ENCODE peak calls at places on chromosomes 11 and 22, in four cellular contexts. G is coronary artery, W is psoas muscle, F is RWPE1. C is an unnamed sample.

GRCh38 chr11:107783121-107783520 is 71.3 kb upstream of the SLN start:
- DNase-seq in G (no peak), F (no peak), W (no peak), C (no peak)

GRCh38 chr11:71206186-71206585 is 46.2 kb downstream of the SHANK2 start:
- DNase-seq in W (no peak), F (no peak), G (no peak), C (no peak)

GRCh38 chr11:6022954-6023353 is 7.6 kb downstream of the OR56A1 start:
- DNase-seq in G (no peak), F (peak), W (no peak), C (no peak)

GRCh38 chr11:86060544-86060943 is 8.3 kb downstream of the PICALM start:
- DNase-seq in F (no peak), G (no peak), W (no peak), C (no peak)

GRCh38 chr11:64762916-64763803 is 3.4 kb upstream of the PYGM start:
- DNase-seq in F (no peak), W (peak), G (peak), C (no peak)

GRCh38 chr22:25970348-25970995 is 198.8 kb upstream of the SEZ6L start:
- DNase-seq in F (no peak), G (no peak), W (peak), C (no peak)

GRCh38 chr22:27438271-27438980 is 363.1 kb downstream of the MN1 start:
- DNase-seq in G (no peak), W (no peak), F (no peak), C (no peak)

GRCh38 chr11:64489831-64490441 is 101.1 kb upstream of the SLC22A12 start:
- DNase-seq in G (no peak), F (peak), W (peak), C (peak)

GRCh38 chr11:133945087-133945974 is 11.4 kb downstream of the IGSF9B start:
- DNase-seq in G (no peak), W (peak), F (no peak), C (no peak)

GRCh38 chr11:122661182-122661945 is 5.8 kb downstream of the UBASH3B start:
- DNase-seq in G (no peak), F (peak), W (no peak), C (no peak)

GRCh38 chr11:1041471-1041870 is 5.0 kb upstream of the MUC6 start:
- DNase-seq in G (no peak), F (peak), W (peak), C (no peak)

GRCh38 chr22:30211124-30211820 is 35.3 kb downstream of the LIF start:
- DNase-seq in W (no peak), F (no peak), G (no peak), C (no peak)

GRCh38 chr22:22957090-22957489 is 69.5 kb downstream of the IGLL5 start:
- DNase-seq in F (no peak), G (peak), W (no peak), C (no peak)

GRCh38 chr22:29517215-29517908 is 36.2 kb downstream of the THOC5 start:
- DNase-seq in W (no peak), F (no peak), G (no peak), C (no peak)

GRCh38 chr11:79170289-79170688 is 270.5 kb downstream of the TENM4 start:
- DNase-seq in W (no peak), F (no peak), G (no peak), C (no peak)

GRCh38 chr11:106249857-106250256 is 172.4 kb downstream of the AASDHPPT start:
- DNase-seq in W (no peak), F (no peak), G (no peak), C (no peak)

GRCh38 chr11:95915051-95915450 is 8.9 kb downstream of the MTMR2 start:
- DNase-seq in W (no peak), F (no peak), G (no peak), C (no peak)

GRCh38 chr11:114171257-114172054 is 111.9 kb downstream of the ZBTB16 start:
- DNase-seq in G (peak), W (peak), F (no peak), C (no peak)

GRCh38 chr11:131579932-131580387 is 209.5 kb downstream of the NTM start:
- DNase-seq in F (peak), G (no peak), W (peak), C (no peak)

GRCh38 chr11:123451183-123451907 is 21.3 kb downstream of the GRAMD1B start:
- DNase-seq in W (no peak), G (no peak), F (no peak), C (no peak)

GRCh38 chr11:75939992-75940391 is 125.0 kb downstream of the UVRAG start:
- DNase-seq in F (no peak), G (no peak), W (no peak), C (no peak)

GRCh38 chr11:123357353-123357989 is 72.6 kb upstream of the GRAMD1B start:
- DNase-seq in F (no peak), W (no peak), G (no peak), C (no peak)

GRCh38 chr22:22754268-22754657 is 109.8 kb downstream of the GGTLC2 start:
- DNase-seq in W (no peak), F (no peak), G (peak), C (no peak)

GRCh38 chr11:77724639-77725038 is 87.0 kb upstream of the CLNS1A start:
- DNase-seq in G (no peak), W (no peak), F (no peak), C (no peak)

GRCh38 chr11:113862430-113862829 is 12.9 kb downstream of the USP28 start:
- DNase-seq in W (no peak), G (no peak), F (peak), C (no peak)

GRCh38 chr11:69939551-69940245 is 120.5 kb upstream of the FGF3 start:
- DNase-seq in G (peak), W (no peak), F (no peak), C (no peak)

GRCh38 chr11:28835790-28836189 is 727.6 kb downstream of the METTL15 start:
- DNase-seq in W (no peak), F (no peak), G (no peak), C (no peak)

GRCh38 chr11:65427691-65428577 is 5.3 kb downstream of the NEAT1 start:
- DNase-seq in F (no peak), W (peak), G (peak), C (peak)

GRCh38 chr22:19579113-19579811 is 55.1 kb upstream of the CLDN5 start:
- DNase-seq in W (no peak), F (no peak), G (no peak), C (no peak)

GRCh38 chr11:102451693-102452460 is 688 bp downstream of the TMEM123 start:
- DNase-seq in G (no peak), W (peak), F (peak), C (no peak)

GRCh38 chr22:28243539-28243938 is 324.5 kb upstream of the PITPNB start:
- DNase-seq in F (no peak), W (no peak), G (no peak), C (no peak)

GRCh38 chr22:31227186-31227585 is 15.1 kb downstream of the LIMK2 start:
- DNase-seq in G (no peak), W (no peak), F (no peak), C (no peak)

GRCh38 chr11:85590848-85591483 is 36.2 kb downstream of the DLG2 start:
- DNase-seq in G (no peak), W (no peak), F (peak), C (no peak)

GRCh38 chr11:122938557-122938956 is 43.1 kb downstream of the BSX start:
- DNase-seq in W (no peak), F (no peak), G (no peak), C (no peak)

GRCh38 chr22:31944700-31945477 is 554 bp downstream of the YWHAH start:
- DNase-seq in F (peak), W (peak), G (peak), C (no peak)

DNA sequence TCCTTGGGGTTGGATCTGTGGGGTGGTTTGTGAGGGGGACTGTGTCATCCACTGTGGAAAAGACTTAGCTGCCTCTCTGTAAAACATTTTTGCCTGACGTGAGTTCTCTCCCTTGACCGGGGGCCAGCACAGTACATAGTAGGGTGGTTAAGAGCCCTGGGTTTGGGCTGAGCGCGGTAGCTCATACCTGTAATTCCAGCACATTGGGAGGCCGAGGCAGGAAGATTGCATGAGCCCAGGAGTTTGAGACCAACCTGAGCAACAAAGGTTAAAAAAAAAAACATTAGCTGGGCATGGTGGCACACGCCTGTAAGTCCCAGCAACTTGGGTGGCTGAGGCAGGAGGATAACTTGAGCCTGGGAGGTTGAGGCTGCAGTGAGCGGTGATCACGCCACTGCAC is 74.7 kb upstream of the WNT7B start:
- DNase-seq in W (no peak), G (no peak), F (no peak), C (no peak)
- H3K27ac ChIP-seq in W (peak), G (peak), F (peak), C (peak)

GRCh38 chr11:26144309-26144690 is 187.6 kb upstream of the ANO3 start:
- DNase-seq in W (no peak), F (no peak), G (no peak), C (no peak)

GRCh38 chr11:26149585-26149984 is 182.3 kb upstream of the ANO3 start:
- DNase-seq in F (no peak), W (peak), G (no peak), C (no peak)

GRCh38 chr11:26143553-26144308 is 188.2 kb upstream of the ANO3 start:
- DNase-seq in F (no peak), W (no peak), G (no peak), C (no peak)
- H3K27ac ChIP-seq in F (no peak), W (no peak), G (no peak), C (no peak)

GRCh38 chr11:13166036-13166435 is 111.6 kb upstream of the BMAL1 start:
- DNase-seq in F (no peak), W (no peak), G (no peak), C (no peak)
- H3K27ac ChIP-seq in F (no peak), W (no peak), G (no peak), C (no peak)

GRCh38 chr22:48616656-48617055 is 1211.0 kb downstream of the BRD1 start:
- DNase-seq in G (no peak), F (no peak), W (no peak), C (no peak)
- H3K27ac ChIP-seq in G (no peak), F (no peak), W (no peak), C (no peak)

DNA sequence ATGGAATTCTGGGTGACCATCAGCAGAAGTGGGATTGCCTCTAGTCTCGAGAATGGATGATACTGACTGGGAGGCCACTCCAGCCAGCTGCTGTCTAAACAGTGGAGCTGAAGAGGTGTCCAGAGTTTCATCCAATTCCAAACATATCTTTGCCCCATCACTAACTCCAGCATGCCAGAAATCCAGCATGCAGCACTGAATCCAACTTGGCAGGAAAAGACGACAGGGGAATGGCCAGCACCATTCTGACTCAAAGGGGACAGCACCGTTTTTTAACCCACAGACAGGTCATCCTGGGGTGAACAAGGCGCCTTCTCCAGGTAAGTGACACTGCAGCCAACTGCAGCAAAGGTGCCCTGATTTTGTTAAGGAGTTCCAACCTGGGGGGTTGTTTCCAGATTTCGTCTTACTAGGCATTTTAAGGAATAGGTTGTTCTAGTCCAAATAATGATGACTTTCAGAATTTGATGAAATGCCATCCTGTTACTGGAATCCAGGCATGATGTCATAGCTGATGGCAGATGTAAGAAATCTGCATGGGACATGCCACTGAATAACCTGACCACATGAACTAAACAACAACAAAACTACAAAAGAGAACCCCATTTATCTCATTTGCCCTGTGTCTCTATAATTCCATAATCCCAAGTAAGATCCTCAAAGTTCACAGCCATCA is 32.3 kb downstream of the FEZ1 start:
- DNase-seq in G (no peak), W (no peak), F (no peak), C (no peak)
- H3K27ac ChIP-seq in G (no peak), W (no peak), F (no peak), C (peak)

DNA sequence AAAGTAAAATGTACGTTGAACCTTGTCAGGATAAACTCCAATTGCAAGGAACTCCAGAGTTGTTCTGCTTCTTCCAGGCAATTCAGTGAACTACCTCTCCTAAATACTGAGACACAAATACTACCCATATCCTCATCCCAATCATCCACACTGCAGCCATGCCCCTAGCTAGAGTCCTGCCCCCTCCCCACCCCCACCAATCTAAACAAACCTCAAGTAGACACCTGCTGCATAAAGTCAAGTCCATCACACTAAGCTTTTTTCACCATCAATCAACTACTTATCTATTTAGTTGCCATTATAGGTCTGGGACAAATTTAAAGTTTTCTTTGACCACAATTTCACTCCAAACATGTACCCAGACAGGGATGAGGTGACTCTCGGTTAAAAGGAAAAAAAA is 93.2 kb upstream of the APOA1 start:
- DNase-seq in W (no peak), G (no peak), F (no peak), C (no peak)
- H3K27ac ChIP-seq in W (no peak), G (peak), F (no peak), C (peak)

DNA sequence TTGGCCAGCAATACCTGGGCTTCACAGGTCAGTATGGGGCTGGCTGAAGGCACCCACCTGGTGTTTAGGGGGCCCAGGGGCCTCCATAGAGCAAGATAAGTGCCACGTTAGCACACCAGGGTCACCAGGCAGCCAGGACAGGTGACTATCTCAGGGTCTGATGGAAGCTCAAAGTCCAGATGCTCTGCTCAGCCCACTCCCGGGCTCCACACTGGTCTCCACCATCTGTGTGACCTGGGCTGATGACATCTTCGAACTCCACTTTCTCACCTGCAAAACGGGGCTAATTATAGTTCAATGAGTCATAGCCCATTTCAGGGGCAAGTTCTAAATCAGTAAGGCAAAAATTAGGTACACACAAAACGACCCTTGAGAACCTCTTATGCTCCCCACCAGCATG is 39.4 kb upstream of the PRDM11 start:
- DNase-seq in F (no peak), W (no peak), G (no peak), C (no peak)
- H3K27ac ChIP-seq in F (no peak), W (no peak), G (no peak), C (no peak)

C was measured in caudate nucleus.